ENCODE peak calls at places on chromosome 4, in ten cellular contexts. P, H, K, V, W, Q, O, B, X and F are unnamed samples.

GRCh38 chr4:161604516-161605300 is 559.1 kb downstream of the FSTL5 start:
- DNase-seq in K (no peak), P (no peak), Q (no peak), W (no peak), B (no peak), H (no peak), X (no peak), O (no peak), V (no peak), F (peak; percentile 20)

GRCh38 chr4:119939066-119939995 is 127.3 kb downstream of the MAD2L1 start:
- DNase-seq in H (peak; percentile 52), X (no peak), Q (no peak), W (no peak), K (no peak), O (peak; percentile 2), V (no peak), P (no peak), B (no peak), F (no peak)

GRCh38 chr4:52880994-52881393 is 18.9 kb downstream of the RASL11B start:
- DNase-seq in K (no peak), W (no peak), X (no peak), Q (no peak), H (no peak), V (no peak), O (no peak), P (no peak), B (no peak), F (no peak)

GRCh38 chr4:98850937-98851336 is 78.0 kb downstream of the EIF4E start:
- DNase-seq in X (no peak), P (no peak), Q (no peak), H (no peak), B (no peak), O (no peak), V (no peak), K (no peak), W (no peak), F (no peak)

GRCh38 chr4:159197885-159198269 is 95.0 kb downstream of the RAPGEF2 start:
- DNase-seq in K (no peak), O (no peak), X (no peak), B (no peak), P (no peak), W (no peak), Q (no peak), V (no peak), H (no peak), F (no peak)

GRCh38 chr4:23369331-23369730 is 520.5 kb downstream of the PPARGC1A start:
- DNase-seq in P (no peak), K (no peak), H (no peak), B (no peak), V (no peak), X (no peak), W (no peak), Q (no peak), O (no peak), F (no peak)

GRCh38 chr4:6721121-6721520 is 5.1 kb downstream of the BLOC1S4 start:
- DNase-seq in B (no peak), Q (no peak), H (no peak), W (no peak), P (no peak), V (no peak), K (no peak), X (no peak), O (no peak), F (no peak)

GRCh38 chr4:532588-533317 is 33.7 kb downstream of the PIGG start:
- DNase-seq in P (no peak), Q (no peak), W (no peak), X (peak; percentile 54), V (no peak), K (no peak), O (no peak), H (no peak), B (no peak), F (no peak)

GRCh38 chr4:173998471-173999144 is 284.9 kb downstream of the FBXO8 start:
- DNase-seq in B (no peak), W (no peak), H (no peak), O (no peak), Q (no peak), V (no peak), X (no peak), P (no peak), K (no peak), F (no peak)

DNA sequence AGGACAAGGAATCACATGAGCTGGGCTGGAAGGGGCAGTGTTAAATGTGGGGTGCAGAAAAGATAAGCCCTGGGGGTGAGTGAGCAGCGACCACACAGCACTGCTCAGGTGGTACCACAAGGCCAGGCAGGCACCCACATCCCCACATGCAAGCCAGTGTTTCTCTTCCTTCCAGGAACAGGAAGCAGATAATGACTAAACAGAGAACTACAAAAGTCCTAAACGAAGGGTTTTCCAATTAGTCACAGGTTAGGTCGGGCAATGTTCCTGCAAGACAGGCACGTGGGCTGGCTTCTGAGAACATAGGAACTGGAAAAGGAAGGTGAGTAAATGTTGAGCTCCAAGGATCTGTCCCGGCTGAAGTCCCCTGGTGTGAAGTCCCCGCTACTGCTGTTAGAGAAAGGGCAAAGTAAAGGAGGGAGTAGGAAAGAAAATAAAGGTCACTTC is 19.5 kb downstream of the RELL1 start:
- DNase-seq in V (peak; percentile 77), H (peak; percentile 59), B (peak; percentile 84), P (no peak), X (no peak), O (peak; percentile 86), K (no peak), W (peak; percentile 54), Q (no peak), F (no peak)
- TF ChIP-seq CTCF in V (peak; percentile 11), H (no peak), B (peak; percentile 16), P (no peak), X (no peak), O (peak; percentile 56), K (no peak), W (no peak), Q (no peak), F (no peak)

GRCh38 chr4:152073738-152074137 is 312.9 kb upstream of the GATB start:
- DNase-seq in K (no peak), O (no peak), P (no peak), H (no peak), W (no peak), X (no peak), V (no peak), B (no peak), Q (peak; percentile 16), F (no peak)
- TF ChIP-seq CTCF in K (no peak), O (no peak), P (no peak), H (no peak), W (no peak), X (no peak), V (no peak), B (no peak), Q (no peak), F (no peak)

GRCh38 chr4:95209942-95210341 is 338.8 kb downstream of the UNC5C start:
- DNase-seq in O (no peak), V (no peak), H (no peak), K (no peak), B (no peak), W (no peak), X (no peak), Q (no peak), P (no peak), F (no peak)

GRCh38 chr4:95204873-95205272 is 343.9 kb downstream of the UNC5C start:
- DNase-seq in X (no peak), K (no peak), O (no peak), W (no peak), Q (no peak), H (no peak), V (no peak), B (peak; percentile 34), P (no peak), F (no peak)

DNA sequence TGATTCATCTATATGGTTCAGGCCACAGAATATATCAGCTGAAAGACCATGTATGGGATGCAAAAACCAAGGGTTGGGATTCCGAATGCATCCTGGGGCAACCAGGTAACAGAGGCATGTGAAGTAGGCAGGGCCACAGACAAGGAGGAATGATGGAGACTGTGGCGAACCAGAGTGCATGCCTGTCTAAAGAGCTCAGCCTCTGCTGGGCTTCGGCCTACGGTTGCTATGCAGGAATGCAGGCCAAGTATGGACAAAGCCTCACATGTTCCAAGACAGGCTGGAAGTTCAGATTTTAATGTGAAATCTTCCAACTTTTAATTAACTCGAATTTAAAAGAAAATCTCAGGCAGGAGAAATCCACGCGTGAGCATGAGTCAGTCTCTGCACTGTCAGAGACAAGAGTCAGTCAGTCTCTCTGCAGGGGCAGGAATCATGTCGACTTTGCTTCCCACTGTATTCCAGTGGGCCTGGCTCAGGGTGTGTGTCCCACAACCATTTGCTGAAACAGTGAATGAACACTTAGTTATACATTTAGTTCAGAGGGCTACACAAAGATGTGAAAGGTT is 344.4 kb downstream of the UNC5C start:
- DNase-seq in K (no peak), V (no peak), P (no peak), B (no peak), Q (no peak), X (no peak), H (no peak), W (no peak), O (no peak), F (no peak)
- TF ChIP-seq CTCF in K (no peak), V (no peak), P (no peak), B (no peak), Q (no peak), X (no peak), H (no peak), W (no peak), O (no peak), F (no peak)

GRCh38 chr4:143386812-143387211 is 50.1 kb downstream of the GAB1 start:
- DNase-seq in K (no peak), H (no peak), Q (no peak), W (no peak), P (no peak), B (peak; percentile 27), O (peak; percentile 18), V (no peak), X (no peak), F (no peak)

GRCh38 chr4:143381171-143382118 is 44.8 kb downstream of the GAB1 start:
- DNase-seq in W (peak; percentile 80), V (peak; percentile 85), H (no peak), P (peak; percentile 64), O (peak; percentile 94), B (peak; percentile 88), Q (peak; percentile 80), K (no peak), X (peak; percentile 88), F (no peak)

GRCh38 chr4:143380651-143381050 is 44.0 kb downstream of the GAB1 start:
- DNase-seq in B (no peak), X (no peak), O (no peak), K (no peak), V (no peak), H (no peak), P (no peak), W (no peak), Q (no peak), F (no peak)

GRCh38 chr4:143382539-143382938 is 45.9 kb downstream of the GAB1 start:
- DNase-seq in X (no peak), H (no peak), K (no peak), B (no peak), O (peak; percentile 14), Q (no peak), W (no peak), V (no peak), P (no peak), F (no peak)

DNA sequence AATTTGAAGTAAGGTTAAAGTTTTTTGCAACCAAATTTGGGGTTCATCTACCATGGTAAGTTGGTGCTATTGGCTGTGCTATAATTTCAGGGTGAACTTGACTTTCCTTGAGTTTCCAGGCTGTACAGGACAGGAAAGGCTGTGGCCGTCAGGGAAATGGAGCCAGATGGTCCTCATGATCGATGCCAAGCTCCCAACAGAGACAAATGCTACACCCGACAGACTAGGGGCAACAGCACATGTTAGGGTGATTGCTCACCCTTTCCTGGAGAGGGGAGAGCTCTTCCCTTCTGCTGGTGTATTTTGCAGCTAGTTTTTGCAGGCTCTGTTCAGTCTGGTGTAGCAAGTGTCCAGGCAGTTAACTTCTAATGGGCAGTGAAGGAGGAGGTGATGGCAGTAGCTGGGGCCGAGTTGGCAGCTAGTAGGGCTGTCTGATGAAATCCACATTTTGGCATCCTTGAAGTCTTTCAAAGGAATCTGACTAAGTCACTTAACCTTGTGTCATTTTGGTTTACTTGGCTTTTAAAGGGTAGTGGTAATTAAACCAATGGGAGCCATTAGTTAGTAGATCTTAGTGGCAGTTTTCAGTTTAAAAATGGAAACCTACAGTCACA is 47.8 kb downstream of the GAB1 start:
- DNase-seq in X (peak; percentile 77), V (no peak), B (no peak), H (no peak), W (no peak), P (no peak), Q (no peak), K (no peak), O (no peak), F (no peak)
- TF ChIP-seq CTCF in X (no peak), V (no peak), B (no peak), H (no peak), W (no peak), P (no peak), Q (no peak), K (no peak), O (no peak), F (no peak)